ENCODE peak calls at places on chromosome 15, in nine cellular contexts. Q is HCT116, K is pancreas, O is OCI-LY7, F is A673, U is skeletal muscle cell, J is neural progenitor cell, R is stomach, H is SJSA1. A is an unnamed sample.

GRCh38 chr15:67382723-67383122 is 128.1 kb downstream of the IQCH start:
- DNase-seq in R (no peak), U (no peak), Q (no peak), O (no peak), F (no peak), J (no peak), K (no peak), H (no peak), A (no peak)

GRCh38 chr15:67186688-67187087 is 67.8 kb downstream of the AAGAB start:
- DNase-seq in R (no peak), J (no peak), Q (no peak), H (no peak), K (no peak), F (no peak), U (no peak), O (no peak), A (no peak)

GRCh38 chr15:82875411-82876003 is 66.1 kb downstream of the WHAMM start:
- DNase-seq in J (no peak), U (peak), F (no peak), Q (no peak), K (no peak), O (no peak), H (no peak), R (no peak), A (no peak)

GRCh38 chr15:31799711-31800321 is 230.5 kb upstream of the CHRNA7 start:
- DNase-seq in O (no peak), Q (no peak), H (no peak), R (no peak), U (no peak), K (no peak), F (no peak), J (no peak), A (no peak)

GRCh38 chr15:36426696-36427095 is 152.7 kb upstream of the CDIN1 start:
- DNase-seq in Q (no peak), F (no peak), K (no peak), U (no peak), H (no peak), R (no peak), O (no peak), J (no peak), A (no peak)

GRCh38 chr15:45262906-45263456 is 10.9 kb downstream of the SLC28A2 start:
- DNase-seq in K (no peak), H (no peak), F (no peak), U (no peak), J (no peak), R (no peak), O (no peak), Q (no peak), A (no peak)

GRCh38 chr15:85479071-85479647 is 98.8 kb downstream of the AKAP13 start:
- DNase-seq in O (no peak), R (no peak), J (no peak), U (peak), Q (no peak), F (peak), H (peak), K (no peak), A (no peak)

GRCh38 chr15:42215854-42216829 is 8.0 kb upstream of the VPS39 start:
- DNase-seq in R (no peak), Q (no peak), J (no peak), O (peak), U (no peak), K (no peak), H (no peak), F (peak), A (no peak)

GRCh38 chr15:55526559-55527036 is 18.6 kb upstream of the DNAAF4 start:
- DNase-seq in O (peak), H (peak), R (no peak), J (peak), Q (peak), U (peak), F (peak), K (no peak), A (peak)

GRCh38 chr15:90531147-90531546 is 1.4 kb downstream of the CRTC3 start:
- DNase-seq in J (peak), Q (no peak), K (no peak), O (no peak), R (no peak), F (no peak), U (no peak), H (no peak), A (no peak)

GRCh38 chr15:90550919-90551318 is 21.2 kb downstream of the CRTC3 start:
- DNase-seq in Q (no peak), F (no peak), O (peak), H (no peak), R (no peak), K (no peak), J (no peak), U (no peak), A (no peak)

GRCh38 chr15:41847981-41848380 is 9.3 kb downstream of the PLA2G4B start:
- DNase-seq in R (no peak), J (no peak), O (no peak), H (no peak), Q (no peak), U (no peak), K (no peak), F (no peak), A (no peak)

GRCh38 chr15:98546325-98546724 is 102.0 kb upstream of the IGF1R start:
- DNase-seq in Q (no peak), U (no peak), R (no peak), H (no peak), J (no peak), F (no peak), O (no peak), K (no peak), A (no peak)

GRCh38 chr15:29437888-29438713 is 168.5 kb upstream of the NSMCE3 start:
- DNase-seq in J (no peak), U (no peak), O (no peak), K (no peak), F (no peak), H (no peak), Q (no peak), R (no peak), A (no peak)

GRCh38 chr15:42679285-42680141 is 57.4 kb downstream of the CDAN1 start:
- DNase-seq in K (no peak), O (no peak), R (no peak), F (no peak), Q (no peak), U (no peak), H (no peak), J (no peak), A (no peak)

GRCh38 chr15:78174398-78174797 is 25.2 kb downstream of the IDH3A start:
- DNase-seq in H (no peak), K (no peak), U (no peak), R (no peak), J (no peak), Q (no peak), F (no peak), O (peak), A (no peak)

GRCh38 chr15:66619152-66619903 is 53.5 kb upstream of the LCTL start:
- DNase-seq in K (peak), U (no peak), J (peak), R (peak), Q (peak), H (peak), O (peak), F (peak), A (peak)

GRCh38 chr15:25176616-25176923 is 221.8 kb downstream of the SNRPN start:
- DNase-seq in H (no peak), U (no peak), F (no peak), Q (no peak), J (no peak), R (peak), K (peak), O (no peak), A (no peak)

GRCh38 chr15:88376574-88377174 is 90.5 kb downstream of the MRPL46 start:
- DNase-seq in F (no peak), J (no peak), Q (no peak), U (no peak), O (no peak), H (no peak), K (no peak), R (no peak), A (no peak)

GRCh38 chr15:84894743-84895425 is 10.4 kb downstream of the SLC28A1 start:
- DNase-seq in H (no peak), F (no peak), J (no peak), O (no peak), R (no peak), Q (no peak), U (no peak), K (no peak), A (no peak)

GRCh38 chr15:68572309-68572708 is 6.5 kb upstream of the CORO2B start:
- DNase-seq in O (no peak), K (no peak), Q (no peak), U (no peak), F (no peak), J (no peak), H (no peak), R (no peak), A (no peak)

GRCh38 chr15:49538520-49538919 is 82.1 kb downstream of the FAM227B start:
- DNase-seq in R (no peak), J (no peak), O (no peak), Q (no peak), F (no peak), H (no peak), K (no peak), U (no peak), A (no peak)

GRCh38 chr15:35019401-35020327 is 31.6 kb upstream of the ZNF770 start:
- DNase-seq in H (no peak), R (no peak), J (no peak), O (no peak), Q (peak), U (no peak), F (peak), K (peak), A (no peak)

GRCh38 chr15:75449585-75450306 is 1.7 kb downstream of the SIN3A start:
- DNase-seq in K (peak), Q (no peak), H (no peak), F (no peak), O (no peak), J (no peak), U (no peak), R (no peak), A (peak)

GRCh38 chr15:75720787-75721461 is 8.3 kb upstream of the CSPG4 start:
- DNase-seq in K (peak), J (peak), R (peak), U (no peak), O (peak), Q (peak), H (peak), F (peak), A (peak)

GRCh38 chr15:82303956-82304640 is 41.5 kb downstream of the SAXO2 start:
- DNase-seq in O (no peak), U (no peak), F (no peak), Q (no peak), H (no peak), K (no peak), J (no peak), R (no peak), A (peak)

GRCh38 chr15:74995779-74996765 is 709 bp downstream of the SCAMP5 start:
- DNase-seq in F (no peak), O (no peak), H (no peak), R (peak), U (no peak), K (peak), Q (no peak), J (peak), A (peak)

GRCh38 chr15:85011210-85011571 is 29.5 kb downstream of the PDE8A start:
- DNase-seq in O (no peak), U (no peak), J (no peak), H (no peak), Q (no peak), R (no peak), K (no peak), F (no peak), A (no peak)

GRCh38 chr15:88878720-88879184 is 16.6 kb downstream of the HAPLN3 start:
- DNase-seq in O (peak), F (peak), J (peak), U (no peak), Q (no peak), H (peak), K (peak), R (peak), A (peak)

GRCh38 chr15:98850991-98851776 is 156.4 kb downstream of the PGPEP1L start:
- DNase-seq in R (peak), Q (peak), U (no peak), H (peak), O (peak), J (peak), K (peak), F (peak), A (peak)

GRCh38 chr15:61364871-61365270 is 135.8 kb upstream of the RORA start:
- DNase-seq in Q (no peak), U (no peak), J (peak), F (peak), K (no peak), O (no peak), H (no peak), R (no peak), A (no peak)

GRCh38 chr15:58704155-58704825 is 45.2 kb downstream of the ADAM10 start:
- DNase-seq in O (no peak), F (peak), Q (no peak), H (no peak), U (peak), K (no peak), J (no peak), R (no peak), A (no peak)

GRCh38 chr15:65509321-65509720 is 8.2 kb downstream of the DPP8 start:
- DNase-seq in U (no peak), H (no peak), Q (no peak), O (no peak), K (no peak), R (no peak), F (no peak), J (no peak), A (no peak)

GRCh38 chr15:65517866-65518207 is 348 bp upstream of the DPP8 start:
- DNase-seq in F (no peak), U (no peak), O (no peak), J (no peak), R (no peak), Q (no peak), H (no peak), K (no peak), A (no peak)

GRCh38 chr15:65516997-65517865 is at the start of gene DPP8:
- DNase-seq in O (peak), U (peak), Q (peak), J (peak), K (peak), H (peak), F (peak), R (peak), A (peak)

GRCh38 chr15:65512807-65513416 is 4.6 kb downstream of the DPP8 start:
- DNase-seq in U (no peak), H (no peak), Q (no peak), O (no peak), K (peak), J (no peak), F (peak), R (no peak), A (no peak)

DNA sequence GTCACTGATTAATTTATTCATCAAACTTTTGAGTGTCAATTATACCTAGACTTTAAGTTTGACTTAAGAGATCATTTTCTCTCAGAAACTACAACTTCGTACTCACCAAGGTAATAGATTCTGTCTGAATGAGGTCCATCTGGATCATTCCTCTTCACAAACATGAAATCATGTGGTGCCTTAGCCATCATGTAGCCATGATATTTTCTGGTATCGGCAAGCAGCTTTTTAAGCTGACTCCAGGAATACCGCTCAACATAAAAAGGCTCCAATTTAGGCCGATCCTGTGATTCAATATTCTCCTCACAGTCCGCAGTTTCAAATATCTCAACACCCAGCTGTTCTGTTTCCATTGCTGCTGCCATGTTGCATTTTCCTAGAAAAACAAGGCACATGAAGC is 5.3 kb downstream of the DPP8 start:
- DNase-seq in Q (no peak), O (no peak), K (no peak), R (no peak), H (no peak), J (no peak), F (no peak), U (no peak), A (no peak)
- H3K4me3 ChIP-seq in Q (no peak), O (no peak), K (no peak), R (peak), H (no peak), J (no peak), F (no peak), U (no peak), A (no peak)

GRCh38 chr15:79678032-79678701 is 218.6 kb downstream of the MTHFS start:
- DNase-seq in F (no peak), R (no peak), H (no peak), Q (no peak), O (no peak), J (no peak), K (no peak), U (no peak), A (no peak)

GRCh38 chr15:79680721-79681120 is 216.1 kb downstream of the MTHFS start:
- DNase-seq in H (peak), Q (no peak), K (no peak), O (no peak), R (no peak), F (peak), U (peak), J (peak), A (no peak)

GRCh38 chr15:79682285-79682684 is 214.5 kb downstream of the MTHFS start:
- DNase-seq in R (no peak), F (peak), H (peak), U (peak), Q (no peak), K (peak), J (no peak), O (no peak), A (no peak)

GRCh38 chr15:79682851-79683288 is 213.9 kb downstream of the MTHFS start:
- DNase-seq in R (no peak), O (no peak), J (no peak), H (no peak), F (no peak), K (no peak), U (peak), Q (no peak), A (no peak)
- H3K4me3 ChIP-seq in R (no peak), O (no peak), J (no peak), H (no peak), F (no peak), K (no peak), U (peak), Q (no peak), A (no peak)

GRCh38 chr15:39584266-39584659 is 3.4 kb downstream of the THBS1 start:
- DNase-seq in K (no peak), J (no peak), F (no peak), H (no peak), Q (no peak), U (no peak), O (no peak), R (no peak), A (no peak)
- H3K4me3 ChIP-seq in K (no peak), J (no peak), F (no peak), H (no peak), Q (no peak), U (peak), O (no peak), R (peak), A (no peak)

DNA sequence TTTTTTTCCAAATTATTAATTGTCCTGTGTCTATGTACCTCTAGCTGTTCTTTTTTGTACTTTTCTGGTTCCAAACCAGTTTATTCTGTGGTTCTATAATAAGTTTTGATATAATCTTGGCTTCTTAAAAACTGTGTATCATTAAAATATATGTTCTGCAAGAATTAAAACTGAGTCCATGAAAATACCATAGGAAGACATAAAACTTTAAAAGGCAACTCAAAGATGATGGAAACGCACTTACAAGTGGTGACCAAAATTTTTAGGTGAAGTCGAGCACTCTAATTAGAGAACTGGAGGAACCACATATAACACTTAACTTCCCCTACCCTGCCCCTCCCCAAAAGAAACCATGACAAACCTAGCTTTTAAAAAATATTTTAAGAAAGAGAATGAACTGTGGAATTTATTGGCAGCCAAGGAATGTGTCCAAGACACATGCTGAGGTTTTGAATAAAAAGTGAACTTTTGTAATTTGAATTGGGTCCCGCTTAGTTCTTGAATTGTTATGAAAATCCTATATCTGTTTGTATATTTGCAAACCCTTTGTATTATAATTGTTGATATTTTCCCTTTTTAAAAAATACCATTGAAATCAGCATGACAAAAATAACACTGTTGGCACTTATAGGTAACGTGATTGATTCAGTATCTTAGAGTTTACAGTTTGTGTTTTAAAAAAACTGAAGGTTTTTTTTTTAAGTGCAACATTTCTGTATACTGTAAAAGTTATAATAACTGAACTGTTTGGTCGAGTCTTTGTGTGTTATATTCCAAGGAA is 7.7 kb downstream of the NR2F2 start:
- DNase-seq in O (no peak), F (peak), K (no peak), U (no peak), Q (no peak), R (no peak), H (peak), J (peak), A (peak)
- H3K4me3 ChIP-seq in O (no peak), F (peak), K (peak), U (peak), Q (no peak), R (peak), H (peak), J (peak), A (peak)

DNA sequence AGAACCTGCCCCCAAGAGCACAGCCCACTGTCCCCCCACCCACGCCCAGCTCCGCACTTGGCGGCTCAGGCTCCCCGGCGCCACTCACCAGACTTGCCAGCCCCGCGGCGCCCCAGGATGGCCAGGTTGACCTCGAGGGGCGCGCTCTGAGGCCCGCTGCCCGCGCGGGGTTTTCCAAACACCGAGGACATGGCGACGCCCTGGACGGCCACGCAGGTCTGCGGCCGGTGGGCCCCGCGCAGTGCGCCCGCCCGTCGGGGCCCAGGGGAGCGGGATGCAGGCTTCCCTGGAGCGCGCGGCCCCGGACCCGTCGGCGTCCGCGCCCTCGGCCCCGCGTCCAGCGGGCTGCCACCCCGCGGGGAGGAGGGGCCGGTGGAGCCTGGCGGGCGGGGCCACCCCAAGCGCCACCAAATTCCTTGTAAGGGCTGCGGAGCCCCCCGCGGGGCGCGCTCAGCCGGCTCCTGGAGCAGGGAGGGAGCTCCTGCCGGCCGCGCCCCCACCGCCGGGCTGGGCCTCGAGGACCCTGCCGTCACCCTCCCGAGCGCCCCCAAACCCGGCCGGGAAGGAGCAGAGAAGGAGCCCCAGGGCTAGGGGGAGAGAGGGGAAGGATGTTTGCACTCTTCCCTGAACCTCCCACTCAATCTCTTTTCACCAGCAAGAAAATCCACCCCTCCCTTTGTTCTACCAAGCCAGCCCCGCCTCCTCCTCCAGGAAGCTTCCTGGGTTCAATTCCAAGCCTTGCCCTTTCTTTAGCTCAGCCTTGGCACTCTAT is at the start of gene RASL12:
- DNase-seq in Q (no peak), H (peak), J (peak), O (no peak), K (no peak), R (no peak), U (no peak), F (peak), A (no peak)
- H3K4me3 ChIP-seq in Q (no peak), H (peak), J (peak), O (no peak), K (no peak), R (peak), U (peak), F (peak), A (no peak)

A was measured in HAP-1.